ENCODE peak calls at places on chromosomes 12 and 14, in six cellular contexts. Q is upper lobe of left lung, J is lower lobe of right lung, P is endodermal cell, Z is astrocyte, Y is right lobe of liver. G is an unnamed sample.
A peak's percentile ranks its signal among the peaks of the same experiment; 100 is the strongest.

GRCh38 chr14:63134801-63135200 is 69.4 kb upstream of the RHOJ start:
- DNase-seq in Q (no peak), J (no peak), P (no peak), Z (peak; percentile 24), Y (no peak), G (no peak)

GRCh38 chr14:103243764-103244737 is 90.0 kb upstream of the EIF5 start:
- DNase-seq in Q (no peak), J (no peak), P (no peak), Z (peak; percentile 16), Y (no peak), G (no peak)

GRCh38 chr14:23094666-23095195 is at the start of gene ACIN1:
- DNase-seq in Q (peak; percentile 94), J (peak; percentile 83), P (peak; percentile 94), Z (peak; percentile 77), Y (peak; percentile 98), G (no peak)

GRCh38 chr12:109568486-109568885 is 4.8 kb downstream of the MMAB start:
- DNase-seq in Q (no peak), J (no peak), P (no peak), Z (no peak), Y (peak; percentile 21), G (no peak)

GRCh38 chr12:10235761-10236631 is 23.3 kb downstream of the GABARAPL1 start:
- DNase-seq in Q (no peak), J (no peak), P (no peak), Z (no peak), Y (no peak), G (no peak)

GRCh38 chr12:65464930-65465329 is 186.4 kb downstream of the MSRB3 start:
- DNase-seq in Q (no peak), J (no peak), P (no peak), Z (peak; percentile 90), Y (no peak), G (no peak)

GRCh38 chr12:48005750-48006021 is 1.4 kb upstream of the COL2A1 start:
- DNase-seq in Q (no peak), J (no peak), P (no peak), Z (no peak), Y (no peak), G (no peak)

GRCh38 chr12:15220961-15221885 is at the start of gene RERG:
- DNase-seq in Q (peak; percentile 96), J (peak; percentile 80), P (peak; percentile 98), Z (peak; percentile 46), Y (peak; percentile 81), G (peak; percentile 94)

GRCh38 chr12:94186461-94187237 is 38.3 kb downstream of the PLXNC1 start:
- DNase-seq in Q (peak; percentile 62), J (peak; percentile 51), P (peak; percentile 97), Z (peak; percentile 61), Y (no peak), G (peak; percentile 91)

GRCh38 chr14:106883218-106883692 is 1356.9 kb downstream of the TMEM121 start:
- DNase-seq in Q (peak; percentile 88), J (no peak), P (peak; percentile 48), Z (no peak), Y (no peak), G (peak; percentile 82)

GRCh38 chr12:29232086-29232485 is 83.0 kb downstream of the FAR2 start:
- DNase-seq in Q (no peak), J (no peak), P (no peak), Z (no peak), Y (no peak), G (no peak)

GRCh38 chr12:10205251-10205807 is 7.3 kb upstream of the GABARAPL1 start:
- DNase-seq in Q (no peak), J (no peak), P (peak; percentile 66), Z (peak; percentile 30), Y (no peak), G (no peak)

GRCh38 chr12:21500786-21501257 is 613 bp downstream of the RECQL start:
- DNase-seq in Q (no peak), J (no peak), P (no peak), Z (no peak), Y (no peak), G (no peak)

GRCh38 chr14:74975059-74975810 is 19.8 kb upstream of the PGF start:
- DNase-seq in Q (peak; percentile 90), J (no peak), P (no peak), Z (no peak), Y (peak; percentile 82), G (peak; percentile 92)

GRCh38 chr14:88242426-88242825 is 80.6 kb downstream of the KCNK10 start:
- DNase-seq in Q (no peak), J (no peak), P (no peak), Z (no peak), Y (no peak), G (no peak)

GRCh38 chr12:117533687-117534086 is 172.3 kb upstream of the NOS1 start:
- DNase-seq in Q (no peak), J (no peak), P (no peak), Z (no peak), Y (no peak), G (no peak)

GRCh38 chr12:102024765-102025164 is 37.0 kb downstream of the WASHC3 start:
- DNase-seq in Q (no peak), J (no peak), P (no peak), Z (no peak), Y (no peak), G (no peak)

GRCh38 chr12:105083551-105084105 is 630 bp downstream of the ALDH1L2 start:
- DNase-seq in Q (no peak), J (peak; percentile 70), P (no peak), Z (peak; percentile 63), Y (no peak), G (peak; percentile 85)
- TF ChIP-seq CTCF in Q (no peak), J (no peak), P (no peak), Z (no peak), Y (no peak), G (no peak)

GRCh38 chr14:72525087-72525909 is 368.6 kb downstream of the DPF3 start:
- DNase-seq in Q (no peak), J (no peak), P (no peak), Z (no peak), Y (no peak), G (no peak)

GRCh38 chr14:72522847-72523246 is 371.1 kb downstream of the DPF3 start:
- DNase-seq in Q (no peak), J (no peak), P (no peak), Z (no peak), Y (no peak), G (no peak)

GRCh38 chr14:72524230-72524629 is 369.7 kb downstream of the DPF3 start:
- DNase-seq in Q (no peak), J (no peak), P (no peak), Z (no peak), Y (no peak), G (no peak)

GRCh38 chr14:72521968-72522741 is 371.7 kb downstream of the DPF3 start:
- DNase-seq in Q (no peak), J (no peak), P (no peak), Z (no peak), Y (no peak), G (no peak)

DNA sequence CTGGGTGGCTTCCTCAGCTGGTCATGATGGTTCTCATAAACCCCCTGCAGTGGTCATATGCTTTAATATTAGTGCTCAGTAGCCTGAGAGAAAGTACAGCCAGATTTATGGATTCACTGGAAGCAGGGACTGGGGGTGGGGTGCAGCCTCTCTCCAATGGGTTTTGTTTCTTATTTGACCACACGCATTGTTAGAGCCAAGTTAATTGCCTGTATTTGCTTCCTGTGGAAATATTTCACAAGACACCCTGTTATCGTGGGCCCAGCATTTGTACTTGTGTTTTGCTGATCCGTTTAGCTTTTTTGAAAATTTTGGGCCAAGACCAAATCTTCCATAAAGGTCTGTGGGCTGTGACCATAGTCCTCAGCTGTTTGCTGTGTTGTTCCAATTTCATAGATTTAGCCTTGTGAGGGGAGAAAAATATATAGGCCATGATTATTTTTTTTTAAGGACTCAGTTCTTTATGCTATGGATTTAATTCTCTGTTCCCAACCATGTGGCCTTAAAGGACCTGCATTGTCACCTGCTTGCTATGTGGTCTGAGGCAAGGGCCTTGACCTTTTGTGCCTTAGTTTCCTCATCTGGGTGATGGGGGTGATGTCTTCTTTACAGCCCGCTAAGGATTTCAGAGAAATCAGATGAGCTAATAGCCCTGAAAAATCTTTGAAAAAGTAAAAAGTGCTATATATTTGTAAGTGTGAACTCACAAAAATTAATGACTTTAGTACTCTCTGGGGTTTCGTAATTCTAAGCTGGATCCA is 370.3 kb downstream of the DPF3 start:
- DNase-seq in Q (no peak), J (no peak), P (no peak), Z (no peak), Y (no peak), G (no peak)
- H3K4me1 ChIP-seq in Q (peaks cover 5% of the 10 kb centered on the region), J (peaks cover 27% of the 10 kb centered on the region), P (no peaks in the 10 kb centered on the region), Z (peaks cover 8% of the 10 kb centered on the region), Y (no peaks in the 10 kb centered on the region), G (no peaks in the 10 kb centered on the region)

DNA sequence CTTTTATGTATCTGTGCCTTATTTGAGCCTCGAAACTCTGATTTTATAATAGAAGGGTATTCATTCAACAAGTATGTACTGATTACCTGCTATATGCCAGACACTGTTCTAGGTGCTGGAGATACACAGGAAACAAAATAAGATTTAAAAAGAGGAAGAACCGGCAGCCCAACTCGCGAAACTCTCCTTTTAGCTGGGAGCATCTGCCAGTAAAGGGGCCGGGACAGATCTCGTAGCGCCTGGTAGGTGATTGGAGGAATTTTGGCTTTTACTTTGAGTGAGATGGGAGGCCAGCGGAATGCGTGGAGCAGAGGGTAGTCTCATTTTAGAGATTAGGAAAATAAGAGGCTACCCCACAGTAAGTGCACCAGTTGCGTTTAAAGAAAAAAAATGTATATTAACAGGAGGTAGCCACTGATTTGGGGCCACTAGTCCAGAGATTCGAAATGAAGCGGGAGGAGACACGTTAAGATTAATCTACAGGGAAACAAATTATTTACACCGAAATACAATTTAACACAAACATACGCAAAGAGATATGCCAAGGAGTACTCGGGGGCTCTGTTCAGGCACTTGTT is 519 bp upstream of the MON2 start:
- DNase-seq in Q (no peak), J (no peak), P (peak; percentile 80), Z (peak; percentile 20), Y (peak; percentile 53), G (no peak)
- TF ChIP-seq CTCF in Q (no peak), J (no peak), P (no peak), Z (no peak), Y (no peak), G (no peak)

GRCh38 chr12:57615637-57616036 is 4.4 kb downstream of the ARHGEF25 start:
- DNase-seq in Q (no peak), J (no peak), P (no peak), Z (no peak), Y (no peak), G (peak; percentile 56)

GRCh38 chr12:57618966-57619433 is 7.8 kb downstream of the ARHGEF25 start:
- DNase-seq in Q (no peak), J (no peak), P (no peak), Z (no peak), Y (no peak), G (no peak)

GRCh38 chr12:57619434-57620244 is 8.4 kb downstream of the ARHGEF25 start:
- DNase-seq in Q (peak; percentile 87), J (no peak), P (peak; percentile 91), Z (no peak), Y (no peak), G (peak; percentile 72)

GRCh38 chr12:57616383-57617101 is 5.3 kb downstream of the ARHGEF25 start:
- DNase-seq in Q (no peak), J (no peak), P (no peak), Z (no peak), Y (no peak), G (peak; percentile 67)

DNA sequence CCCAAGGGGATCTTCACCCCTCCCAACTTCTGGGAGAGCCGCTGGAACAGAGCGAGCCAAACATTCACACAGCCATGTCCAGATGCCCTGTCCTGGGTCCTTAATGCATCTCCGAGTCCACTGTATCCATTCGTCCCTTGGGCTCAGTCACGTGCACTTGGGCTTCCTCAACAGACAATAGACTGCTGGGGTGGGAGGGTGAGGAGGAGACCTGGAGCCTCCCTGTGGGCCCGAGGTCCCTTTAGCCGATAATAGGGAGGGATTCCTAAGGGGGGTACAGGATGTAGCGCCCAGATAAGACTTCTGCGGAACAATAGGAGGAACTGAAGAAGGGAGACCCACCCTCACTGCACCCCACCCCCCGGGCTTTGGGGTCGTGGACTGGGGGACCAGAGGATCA is 6.7 kb downstream of the ARHGEF25 start:
- DNase-seq in Q (no peak), J (no peak), P (no peak), Z (no peak), Y (no peak), G (peak; percentile 34)
- H3K4me1 ChIP-seq in Q (peaks cover 26% of the 10 kb centered on the region), J (peaks cover 23% of the 10 kb centered on the region), P (no peaks in the 10 kb centered on the region), Z (peaks cover 9% of the 10 kb centered on the region), Y (no peaks in the 10 kb centered on the region), G (peaks cover 5% of the 10 kb centered on the region)